ENCODE peak calls at places on chromosomes 13 and 19, in ten cellular contexts. V is T-helper 1 cell; D is left cardiac atrium; X is foreskin melanocyte; B is CD8-positive, alpha-beta memory T cell; L is aorta; E is WTC11; P is NCI-H460; R is Ammon's horn; S is ELF-1. Q is an unnamed sample.

GRCh38 chr19:32868206-32868950 is 1.2 kb downstream of the SLC7A9 start:
- DNase-seq in V (no peak), D (no peak), X (no peak), B (no peak), L (no peak), E (no peak), P (no peak), R (no peak), S (no peak), Q (no peak)

GRCh38 chr13:113029061-113029445 is 60.0 kb downstream of the MCF2L start:
- DNase-seq in V (no peak), D (no peak), X (no peak), B (no peak), L (no peak), E (no peak), P (no peak), R (no peak), S (no peak), Q (no peak)

GRCh38 chr19:35327642-35328041 is 1.3 kb upstream of the CD22 start:
- DNase-seq in V (no peak), D (no peak), X (no peak), B (no peak), L (no peak), E (peak; percentile 43), P (no peak), R (no peak), S (peak; percentile 53), Q (peak; percentile 61)

GRCh38 chr19:40623403-40624239 is 22.5 kb downstream of the LTBP4 start:
- DNase-seq in V (no peak), D (peak; percentile 59), X (no peak), B (no peak), L (no peak), E (peak; percentile 98), P (peak; percentile 74), R (no peak), S (peak; percentile 99), Q (peak; percentile 97)

GRCh38 chr13:55816976-55817601 is 1323.6 kb upstream of the PRR20A start:
- DNase-seq in V (no peak), D (no peak), X (no peak), B (no peak), L (no peak), E (no peak), P (no peak), R (no peak), S (no peak), Q (no peak)

GRCh38 chr13:43005460-43006236 is 13.6 kb upstream of the EPSTI1 start:
- DNase-seq in V (no peak), D (no peak), X (no peak), B (no peak), L (no peak), E (no peak), P (no peak), R (no peak), S (no peak), Q (no peak)

GRCh38 chr13:56736966-56737365 is 403.8 kb upstream of the PRR20A start:
- DNase-seq in V (no peak), D (no peak), X (no peak), B (no peak), L (no peak), E (no peak), P (no peak), R (no peak), S (no peak), Q (no peak)

GRCh38 chr19:1854032-1854541 is 5.8 kb upstream of the REXO1 start:
- DNase-seq in V (no peak), D (peak; percentile 35), X (no peak), B (no peak), L (no peak), E (no peak), P (no peak), R (no peak), S (no peak), Q (no peak)

GRCh38 chr19:4732680-4733114 is 9.1 kb upstream of the DPP9 start:
- DNase-seq in V (no peak), D (no peak), X (no peak), B (peak; percentile 26), L (no peak), E (peak; percentile 74), P (peak; percentile 36), R (peak; percentile 80), S (peak; percentile 76), Q (peak; percentile 82)

GRCh38 chr19:1336079-1336684 is 47.5 kb upstream of the NDUFS7 start:
- DNase-seq in V (no peak), D (no peak), X (no peak), B (no peak), L (no peak), E (no peak), P (no peak), R (no peak), S (no peak), Q (no peak)

GRCh38 chr13:64158910-64159309 is 2743.3 kb upstream of the PCDH20 start:
- DNase-seq in V (no peak), D (no peak), X (peak; percentile 9), B (no peak), L (no peak), E (no peak), P (no peak), R (no peak), S (no peak), Q (no peak)

GRCh38 chr19:9967326-9967725 is 31.0 kb upstream of the OLFM2 start:
- DNase-seq in V (no peak), D (no peak), X (no peak), B (no peak), L (no peak), E (no peak), P (no peak), R (no peak), S (no peak), Q (no peak)

GRCh38 chr13:59846845-59847620 is 316.7 kb downstream of the DIAPH3 start:
- DNase-seq in V (no peak), D (no peak), X (no peak), B (no peak), L (no peak), E (no peak), P (no peak), R (no peak), S (peak; percentile 12), Q (no peak)

GRCh38 chr19:1591421-1592022 is 1.1 kb downstream of the MBD3 start:
- DNase-seq in V (no peak), D (no peak), X (no peak), B (no peak), L (no peak), E (no peak), P (no peak), R (no peak), S (peak; percentile 53), Q (no peak)

GRCh38 chr19:49567722-49568454 is 12.5 kb downstream of the NOSIP start:
- DNase-seq in V (peak; percentile 54), D (no peak), X (no peak), B (peak; percentile 57), L (no peak), E (no peak), P (no peak), R (no peak), S (no peak), Q (no peak)

GRCh38 chr13:33172911-33173310 is 112.6 kb downstream of the STARD13 start:
- DNase-seq in V (no peak), D (no peak), X (no peak), B (no peak), L (no peak), E (no peak), P (no peak), R (no peak), S (no peak), Q (no peak)

GRCh38 chr13:62320731-62321130 is 905.1 kb upstream of the PCDH20 start:
- DNase-seq in V (no peak), D (no peak), X (no peak), B (no peak), L (no peak), E (no peak), P (no peak), R (no peak), S (no peak), Q (no peak)